ENCODE peak calls at places on chromosomes 4 and X, in eight cellular contexts. One of them, this sample, is unnamed.

GRCh38 chr4:7658297-7659204 is 223.8 kb upstream of the PSAPL1 start:
- DNase-seq in HS-5: no peak
- DNase-seq in HCEC 1CT: no peak
- DNase-seq in stimulated activated CD4-positive, alpha-beta T cell treated with anti-CD3 and anti-CD28 coated beads, Interleukin-1b, Interleukin-23, amount 100 ng/mL, for 1 hour: no peak
- DNase-seq in posterior cingulate gyrus: no peak
- DNase-seq in activated CD8-positive, alpha-beta memory T cell treated with anti-CD3 and anti-CD28 coated beads for 4 hours: no peak
- DNase-seq in hepatocyte: no peak
- DNase-seq in NCI-H510A: no peak
- DNase-seq in this sample: no peak

GRCh38 chrX:49233887-49234555 is 881 bp upstream of the CACNA1F start:
- DNase-seq in NCI-H510A: no peak
- DNase-seq in posterior cingulate gyrus: no peak
- DNase-seq in HCEC 1CT: no peak
- DNase-seq in stimulated activated CD4-positive, alpha-beta T cell treated with anti-CD3 and anti-CD28 coated beads, Interleukin-1b, Interleukin-23, amount 100 ng/mL, for 1 hour: no peak
- DNase-seq in activated CD8-positive, alpha-beta memory T cell treated with anti-CD3 and anti-CD28 coated beads for 4 hours: no peak
- DNase-seq in HS-5: no peak
- DNase-seq in hepatocyte: no peak
- DNase-seq in this sample: no peak

GRCh38 chr4:22987861-22988260 is 295.1 kb downstream of the GBA3 start:
- DNase-seq in HCEC 1CT: no peak
- DNase-seq in NCI-H510A: no peak
- DNase-seq in stimulated activated CD4-positive, alpha-beta T cell treated with anti-CD3 and anti-CD28 coated beads, Interleukin-1b, Interleukin-23, amount 100 ng/mL, for 1 hour: no peak
- DNase-seq in posterior cingulate gyrus: peak; percentile 22
- DNase-seq in hepatocyte: no peak
- DNase-seq in activated CD8-positive, alpha-beta memory T cell treated with anti-CD3 and anti-CD28 coated beads for 4 hours: no peak
- DNase-seq in HS-5: peak; percentile 67
- DNase-seq in this sample: no peak

GRCh38 chrX:74550295-74550802 is 64.1 kb downstream of the RLIM start:
- DNase-seq in activated CD8-positive, alpha-beta memory T cell treated with anti-CD3 and anti-CD28 coated beads for 4 hours: peak; percentile 72
- DNase-seq in posterior cingulate gyrus: peak; percentile 80
- DNase-seq in NCI-H510A: peak; percentile 8
- DNase-seq in stimulated activated CD4-positive, alpha-beta T cell treated with anti-CD3 and anti-CD28 coated beads, Interleukin-1b, Interleukin-23, amount 100 ng/mL, for 1 hour: peak; percentile 57
- DNase-seq in HS-5: no peak
- DNase-seq in hepatocyte: peak; percentile 86
- DNase-seq in HCEC 1CT: peak; percentile 55
- DNase-seq in this sample: peak; percentile 85

GRCh38 chrX:42714981-42715688 is 62.8 kb downstream of the PPP1R2C start:
- DNase-seq in HCEC 1CT: no peak
- DNase-seq in NCI-H510A: no peak
- DNase-seq in activated CD8-positive, alpha-beta memory T cell treated with anti-CD3 and anti-CD28 coated beads for 4 hours: no peak
- DNase-seq in posterior cingulate gyrus: peak; percentile 64
- DNase-seq in HS-5: no peak
- DNase-seq in stimulated activated CD4-positive, alpha-beta T cell treated with anti-CD3 and anti-CD28 coated beads, Interleukin-1b, Interleukin-23, amount 100 ng/mL, for 1 hour: no peak
- DNase-seq in hepatocyte: peak; percentile 76
- DNase-seq in this sample: peak; percentile 36

GRCh38 chrX:72666451-72666850 is 47.7 kb downstream of the PHKA1 start:
- DNase-seq in activated CD8-positive, alpha-beta memory T cell treated with anti-CD3 and anti-CD28 coated beads for 4 hours: no peak
- DNase-seq in NCI-H510A: no peak
- DNase-seq in HCEC 1CT: no peak
- DNase-seq in hepatocyte: no peak
- DNase-seq in stimulated activated CD4-positive, alpha-beta T cell treated with anti-CD3 and anti-CD28 coated beads, Interleukin-1b, Interleukin-23, amount 100 ng/mL, for 1 hour: no peak
- DNase-seq in HS-5: no peak
- DNase-seq in posterior cingulate gyrus: no peak
- DNase-seq in this sample: no peak

GRCh38 chr4:80221161-80221560 is 23.9 kb downstream of the PRDM8 start:
- DNase-seq in hepatocyte: peak; percentile 15
- DNase-seq in stimulated activated CD4-positive, alpha-beta T cell treated with anti-CD3 and anti-CD28 coated beads, Interleukin-1b, Interleukin-23, amount 100 ng/mL, for 1 hour: no peak
- DNase-seq in HCEC 1CT: peak; percentile 45
- DNase-seq in NCI-H510A: no peak
- DNase-seq in activated CD8-positive, alpha-beta memory T cell treated with anti-CD3 and anti-CD28 coated beads for 4 hours: no peak
- DNase-seq in posterior cingulate gyrus: no peak
- DNase-seq in HS-5: no peak
- DNase-seq in this sample: no peak

GRCh38 chr4:6471303-6472007 is 959 bp downstream of the PPP2R2C start:
- DNase-seq in HCEC 1CT: no peak
- DNase-seq in NCI-H510A: no peak
- DNase-seq in hepatocyte: no peak
- DNase-seq in HS-5: no peak
- DNase-seq in stimulated activated CD4-positive, alpha-beta T cell treated with anti-CD3 and anti-CD28 coated beads, Interleukin-1b, Interleukin-23, amount 100 ng/mL, for 1 hour: no peak
- DNase-seq in posterior cingulate gyrus: no peak
- DNase-seq in activated CD8-positive, alpha-beta memory T cell treated with anti-CD3 and anti-CD28 coated beads for 4 hours: no peak
- DNase-seq in this sample: no peak

GRCh38 chrX:109879991-109880390 is 122.9 kb upstream of the TMEM164 start:
- DNase-seq in stimulated activated CD4-positive, alpha-beta T cell treated with anti-CD3 and anti-CD28 coated beads, Interleukin-1b, Interleukin-23, amount 100 ng/mL, for 1 hour: no peak
- DNase-seq in HCEC 1CT: no peak
- DNase-seq in posterior cingulate gyrus: no peak
- DNase-seq in activated CD8-positive, alpha-beta memory T cell treated with anti-CD3 and anti-CD28 coated beads for 4 hours: no peak
- DNase-seq in NCI-H510A: no peak
- DNase-seq in hepatocyte: no peak
- DNase-seq in HS-5: no peak
- DNase-seq in this sample: no peak

GRCh38 chr4:2259541-2260267 is 2.2 kb downstream of the MXD4 start:
- DNase-seq in NCI-H510A: no peak
- DNase-seq in posterior cingulate gyrus: no peak
- DNase-seq in hepatocyte: no peak
- DNase-seq in HCEC 1CT: no peak
- DNase-seq in stimulated activated CD4-positive, alpha-beta T cell treated with anti-CD3 and anti-CD28 coated beads, Interleukin-1b, Interleukin-23, amount 100 ng/mL, for 1 hour: no peak
- DNase-seq in activated CD8-positive, alpha-beta memory T cell treated with anti-CD3 and anti-CD28 coated beads for 4 hours: no peak
- DNase-seq in HS-5: no peak
- DNase-seq in this sample: no peak

GRCh38 chr4:183326853-183327252 is 4.6 kb upstream of the CLDN24 start:
- DNase-seq in posterior cingulate gyrus: no peak
- DNase-seq in NCI-H510A: no peak
- DNase-seq in HCEC 1CT: peak; percentile 6
- DNase-seq in hepatocyte: no peak
- DNase-seq in activated CD8-positive, alpha-beta memory T cell treated with anti-CD3 and anti-CD28 coated beads for 4 hours: no peak
- DNase-seq in stimulated activated CD4-positive, alpha-beta T cell treated with anti-CD3 and anti-CD28 coated beads, Interleukin-1b, Interleukin-23, amount 100 ng/mL, for 1 hour: no peak
- DNase-seq in HS-5: no peak
- DNase-seq in this sample: no peak

GRCh38 chr4:142497606-142498005 is 348.5 kb downstream of the INPP4B start:
- DNase-seq in posterior cingulate gyrus: no peak
- DNase-seq in activated CD8-positive, alpha-beta memory T cell treated with anti-CD3 and anti-CD28 coated beads for 4 hours: no peak
- DNase-seq in NCI-H510A: no peak
- DNase-seq in stimulated activated CD4-positive, alpha-beta T cell treated with anti-CD3 and anti-CD28 coated beads, Interleukin-1b, Interleukin-23, amount 100 ng/mL, for 1 hour: no peak
- DNase-seq in HS-5: no peak
- DNase-seq in hepatocyte: no peak
- DNase-seq in HCEC 1CT: no peak
- DNase-seq in this sample: no peak

GRCh38 chr4:113591982-113592381 is 169.6 kb downstream of the CAMK2D start:
- DNase-seq in hepatocyte: no peak
- DNase-seq in HS-5: no peak
- DNase-seq in NCI-H510A: no peak
- DNase-seq in posterior cingulate gyrus: no peak
- DNase-seq in activated CD8-positive, alpha-beta memory T cell treated with anti-CD3 and anti-CD28 coated beads for 4 hours: no peak
- DNase-seq in stimulated activated CD4-positive, alpha-beta T cell treated with anti-CD3 and anti-CD28 coated beads, Interleukin-1b, Interleukin-23, amount 100 ng/mL, for 1 hour: no peak
- DNase-seq in HCEC 1CT: no peak
- DNase-seq in this sample: no peak

GRCh38 chr4:170990989-170991589 is 822.1 kb upstream of the GALNTL6 start:
- DNase-seq in stimulated activated CD4-positive, alpha-beta T cell treated with anti-CD3 and anti-CD28 coated beads, Interleukin-1b, Interleukin-23, amount 100 ng/mL, for 1 hour: no peak
- DNase-seq in hepatocyte: peak; percentile 59
- DNase-seq in NCI-H510A: no peak
- DNase-seq in HS-5: peak; percentile 3
- DNase-seq in activated CD8-positive, alpha-beta memory T cell treated with anti-CD3 and anti-CD28 coated beads for 4 hours: no peak
- DNase-seq in HCEC 1CT: no peak
- DNase-seq in posterior cingulate gyrus: no peak
- DNase-seq in this sample: peak; percentile 22

GRCh38 chr4:119627267-119628190 is 1.1 kb downstream of the PDE5A start:
- DNase-seq in HS-5: no peak
- DNase-seq in hepatocyte: peak; percentile 89
- DNase-seq in posterior cingulate gyrus: peak; percentile 18
- DNase-seq in HCEC 1CT: peak; percentile 67
- DNase-seq in activated CD8-positive, alpha-beta memory T cell treated with anti-CD3 and anti-CD28 coated beads for 4 hours: no peak
- DNase-seq in NCI-H510A: peak; percentile 39
- DNase-seq in stimulated activated CD4-positive, alpha-beta T cell treated with anti-CD3 and anti-CD28 coated beads, Interleukin-1b, Interleukin-23, amount 100 ng/mL, for 1 hour: no peak
- DNase-seq in this sample: peak; percentile 74

GRCh38 chr4:2046031-2046961 is 12.8 kb upstream of the NAT8L start:
- DNase-seq in HS-5: no peak
- DNase-seq in posterior cingulate gyrus: no peak
- DNase-seq in HCEC 1CT: no peak
- DNase-seq in activated CD8-positive, alpha-beta memory T cell treated with anti-CD3 and anti-CD28 coated beads for 4 hours: no peak
- DNase-seq in hepatocyte: no peak
- DNase-seq in stimulated activated CD4-positive, alpha-beta T cell treated with anti-CD3 and anti-CD28 coated beads, Interleukin-1b, Interleukin-23, amount 100 ng/mL, for 1 hour: no peak
- DNase-seq in NCI-H510A: no peak
- DNase-seq in this sample: no peak

GRCh38 chrX:129983575-129984131 is 1.2 kb downstream of the BCORL1 start:
- DNase-seq in NCI-H510A: no peak
- DNase-seq in activated CD8-positive, alpha-beta memory T cell treated with anti-CD3 and anti-CD28 coated beads for 4 hours: no peak
- DNase-seq in HCEC 1CT: no peak
- DNase-seq in HS-5: no peak
- DNase-seq in posterior cingulate gyrus: no peak
- DNase-seq in hepatocyte: no peak
- DNase-seq in stimulated activated CD4-positive, alpha-beta T cell treated with anti-CD3 and anti-CD28 coated beads, Interleukin-1b, Interleukin-23, amount 100 ng/mL, for 1 hour: no peak
- DNase-seq in this sample: no peak

GRCh38 chr4:122783301-122784215 is 43.1 kb upstream of the FGF2 start:
- DNase-seq in activated CD8-positive, alpha-beta memory T cell treated with anti-CD3 and anti-CD28 coated beads for 4 hours: no peak
- DNase-seq in HS-5: peak; percentile 93
- DNase-seq in NCI-H510A: no peak
- DNase-seq in hepatocyte: peak; percentile 17
- DNase-seq in HCEC 1CT: peak; percentile 82
- DNase-seq in stimulated activated CD4-positive, alpha-beta T cell treated with anti-CD3 and anti-CD28 coated beads, Interleukin-1b, Interleukin-23, amount 100 ng/mL, for 1 hour: no peak
- DNase-seq in posterior cingulate gyrus: peak; percentile 11
- DNase-seq in this sample: peak; percentile 70

GRCh38 chrX:51891821-51892551 is 1.4 kb upstream of the MAGED1 start:
- DNase-seq in HCEC 1CT: peak; percentile 51
- DNase-seq in posterior cingulate gyrus: no peak
- DNase-seq in stimulated activated CD4-positive, alpha-beta T cell treated with anti-CD3 and anti-CD28 coated beads, Interleukin-1b, Interleukin-23, amount 100 ng/mL, for 1 hour: no peak
- DNase-seq in activated CD8-positive, alpha-beta memory T cell treated with anti-CD3 and anti-CD28 coated beads for 4 hours: no peak
- DNase-seq in NCI-H510A: peak; percentile 14
- DNase-seq in HS-5: peak; percentile 54
- DNase-seq in hepatocyte: peak; percentile 33
- DNase-seq in this sample: no peak

GRCh38 chr4:189835505-189835904 is 105.2 kb upstream of the FRG1 start:
- DNase-seq in HCEC 1CT: no peak
- DNase-seq in HS-5: no peak
- DNase-seq in activated CD8-positive, alpha-beta memory T cell treated with anti-CD3 and anti-CD28 coated beads for 4 hours: no peak
- DNase-seq in posterior cingulate gyrus: no peak
- DNase-seq in stimulated activated CD4-positive, alpha-beta T cell treated with anti-CD3 and anti-CD28 coated beads, Interleukin-1b, Interleukin-23, amount 100 ng/mL, for 1 hour: no peak
- DNase-seq in NCI-H510A: no peak
- DNase-seq in hepatocyte: no peak
- DNase-seq in this sample: no peak

GRCh38 chr4:48109413-48110263 is 24.4 kb downstream of the TXK start:
- DNase-seq in activated CD8-positive, alpha-beta memory T cell treated with anti-CD3 and anti-CD28 coated beads for 4 hours: no peak
- DNase-seq in HS-5: peak; percentile 29
- DNase-seq in stimulated activated CD4-positive, alpha-beta T cell treated with anti-CD3 and anti-CD28 coated beads, Interleukin-1b, Interleukin-23, amount 100 ng/mL, for 1 hour: no peak
- DNase-seq in NCI-H510A: no peak
- DNase-seq in hepatocyte: peak; percentile 71
- DNase-seq in posterior cingulate gyrus: no peak
- DNase-seq in HCEC 1CT: peak; percentile 13
- DNase-seq in this sample: peak; percentile 41

GRCh38 chr4:100907465-100908454 is 389.9 kb upstream of the EMCN start:
- DNase-seq in activated CD8-positive, alpha-beta memory T cell treated with anti-CD3 and anti-CD28 coated beads for 4 hours: no peak
- DNase-seq in posterior cingulate gyrus: no peak
- DNase-seq in HS-5: no peak
- DNase-seq in hepatocyte: no peak
- DNase-seq in stimulated activated CD4-positive, alpha-beta T cell treated with anti-CD3 and anti-CD28 coated beads, Interleukin-1b, Interleukin-23, amount 100 ng/mL, for 1 hour: no peak
- DNase-seq in HCEC 1CT: peak; percentile 7
- DNase-seq in NCI-H510A: no peak
- DNase-seq in this sample: peak; percentile 17

GRCh38 chrX:100830547-100830946 is 10.4 kb downstream of the CSTF2 start:
- DNase-seq in posterior cingulate gyrus: no peak
- DNase-seq in HS-5: no peak
- DNase-seq in stimulated activated CD4-positive, alpha-beta T cell treated with anti-CD3 and anti-CD28 coated beads, Interleukin-1b, Interleukin-23, amount 100 ng/mL, for 1 hour: no peak
- DNase-seq in HCEC 1CT: no peak
- DNase-seq in activated CD8-positive, alpha-beta memory T cell treated with anti-CD3 and anti-CD28 coated beads for 4 hours: no peak
- DNase-seq in hepatocyte: no peak
- DNase-seq in NCI-H510A: no peak
- DNase-seq in this sample: no peak

GRCh38 chr4:176981551-176981950 is 188.8 kb upstream of the VEGFC start:
- DNase-seq in posterior cingulate gyrus: no peak
- DNase-seq in HCEC 1CT: peak; percentile 47
- DNase-seq in stimulated activated CD4-positive, alpha-beta T cell treated with anti-CD3 and anti-CD28 coated beads, Interleukin-1b, Interleukin-23, amount 100 ng/mL, for 1 hour: no peak
- DNase-seq in NCI-H510A: no peak
- DNase-seq in hepatocyte: no peak
- DNase-seq in HS-5: no peak
- DNase-seq in activated CD8-positive, alpha-beta memory T cell treated with anti-CD3 and anti-CD28 coated beads for 4 hours: no peak
- DNase-seq in this sample: no peak

GRCh38 chr4:180923476-180923875 is 1319.7 kb upstream of the TENM3 start:
- DNase-seq in HCEC 1CT: no peak
- DNase-seq in hepatocyte: no peak
- DNase-seq in NCI-H510A: no peak
- DNase-seq in stimulated activated CD4-positive, alpha-beta T cell treated with anti-CD3 and anti-CD28 coated beads, Interleukin-1b, Interleukin-23, amount 100 ng/mL, for 1 hour: no peak
- DNase-seq in activated CD8-positive, alpha-beta memory T cell treated with anti-CD3 and anti-CD28 coated beads for 4 hours: no peak
- DNase-seq in posterior cingulate gyrus: no peak
- DNase-seq in HS-5: peak; percentile 80
- DNase-seq in this sample: no peak

GRCh38 chr4:166432125-166432524 is 559.1 kb downstream of the TLL1 start:
- DNase-seq in HCEC 1CT: no peak
- DNase-seq in stimulated activated CD4-positive, alpha-beta T cell treated with anti-CD3 and anti-CD28 coated beads, Interleukin-1b, Interleukin-23, amount 100 ng/mL, for 1 hour: no peak
- DNase-seq in HS-5: no peak
- DNase-seq in posterior cingulate gyrus: no peak
- DNase-seq in hepatocyte: no peak
- DNase-seq in activated CD8-positive, alpha-beta memory T cell treated with anti-CD3 and anti-CD28 coated beads for 4 hours: no peak
- DNase-seq in NCI-H510A: no peak
- DNase-seq in this sample: no peak

GRCh38 chrX:134622813-134623185 is 35.5 kb downstream of the PLAC1 start:
- DNase-seq in HS-5: no peak
- DNase-seq in NCI-H510A: no peak
- DNase-seq in stimulated activated CD4-positive, alpha-beta T cell treated with anti-CD3 and anti-CD28 coated beads, Interleukin-1b, Interleukin-23, amount 100 ng/mL, for 1 hour: no peak
- DNase-seq in HCEC 1CT: no peak
- DNase-seq in posterior cingulate gyrus: no peak
- DNase-seq in activated CD8-positive, alpha-beta memory T cell treated with anti-CD3 and anti-CD28 coated beads for 4 hours: no peak
- DNase-seq in hepatocyte: no peak
- DNase-seq in this sample: no peak

GRCh38 chr4:127844605-127845116 is 36.0 kb upstream of the PLK4 start:
- DNase-seq in HCEC 1CT: no peak
- DNase-seq in HS-5: no peak
- DNase-seq in stimulated activated CD4-positive, alpha-beta T cell treated with anti-CD3 and anti-CD28 coated beads, Interleukin-1b, Interleukin-23, amount 100 ng/mL, for 1 hour: no peak
- DNase-seq in NCI-H510A: no peak
- DNase-seq in hepatocyte: no peak
- DNase-seq in activated CD8-positive, alpha-beta memory T cell treated with anti-CD3 and anti-CD28 coated beads for 4 hours: no peak
- DNase-seq in posterior cingulate gyrus: no peak
- DNase-seq in this sample: no peak

GRCh38 chrX:151970661-151971060 is 3.8 kb downstream of the GABRE start:
- DNase-seq in HS-5: peak; percentile 72
- DNase-seq in hepatocyte: peak; percentile 28
- DNase-seq in stimulated activated CD4-positive, alpha-beta T cell treated with anti-CD3 and anti-CD28 coated beads, Interleukin-1b, Interleukin-23, amount 100 ng/mL, for 1 hour: no peak
- DNase-seq in NCI-H510A: no peak
- DNase-seq in posterior cingulate gyrus: no peak
- DNase-seq in HCEC 1CT: peak; percentile 86
- DNase-seq in activated CD8-positive, alpha-beta memory T cell treated with anti-CD3 and anti-CD28 coated beads for 4 hours: no peak
- DNase-seq in this sample: peak; percentile 72

GRCh38 chr4:1604706-1605205 is 79.4 kb downstream of the FAM53A start:
- DNase-seq in activated CD8-positive, alpha-beta memory T cell treated with anti-CD3 and anti-CD28 coated beads for 4 hours: no peak
- DNase-seq in hepatocyte: no peak
- DNase-seq in HCEC 1CT: no peak
- DNase-seq in NCI-H510A: no peak
- DNase-seq in posterior cingulate gyrus: no peak
- DNase-seq in HS-5: no peak
- DNase-seq in stimulated activated CD4-positive, alpha-beta T cell treated with anti-CD3 and anti-CD28 coated beads, Interleukin-1b, Interleukin-23, amount 100 ng/mL, for 1 hour: no peak
- DNase-seq in this sample: peak; percentile 65

GRCh38 chr4:23934915-23935314 is 45.1 kb upstream of the PPARGC1A start:
- DNase-seq in stimulated activated CD4-positive, alpha-beta T cell treated with anti-CD3 and anti-CD28 coated beads, Interleukin-1b, Interleukin-23, amount 100 ng/mL, for 1 hour: no peak
- DNase-seq in hepatocyte: peak; percentile 19
- DNase-seq in HS-5: peak; percentile 57
- DNase-seq in activated CD8-positive, alpha-beta memory T cell treated with anti-CD3 and anti-CD28 coated beads for 4 hours: no peak
- DNase-seq in posterior cingulate gyrus: peak; percentile 12
- DNase-seq in NCI-H510A: no peak
- DNase-seq in HCEC 1CT: peak; percentile 73
- DNase-seq in this sample: peak; percentile 50

GRCh38 chrX:103356023-103356798 is at the start of gene TCEAL9:
- DNase-seq in HS-5: no peak
- DNase-seq in activated CD8-positive, alpha-beta memory T cell treated with anti-CD3 and anti-CD28 coated beads for 4 hours: no peak
- DNase-seq in stimulated activated CD4-positive, alpha-beta T cell treated with anti-CD3 and anti-CD28 coated beads, Interleukin-1b, Interleukin-23, amount 100 ng/mL, for 1 hour: no peak
- DNase-seq in HCEC 1CT: peak; percentile 71
- DNase-seq in hepatocyte: peak; percentile 84
- DNase-seq in posterior cingulate gyrus: peak; percentile 48
- DNase-seq in NCI-H510A: peak; percentile 26
- DNase-seq in this sample: peak; percentile 30

This sample was measured in Calu3.